ENCODE peak calls at places on chromosome 5, in seven cellular contexts. D is IMR-90, X is GM23248, Y is astrocyte, I is Karpas-422, B is neural progenitor cell, C is fibroblast of lung. R is an unnamed sample.

GRCh38 chr5:172868436-172868923 is 34.4 kb downstream of the ERGIC1 start:
- DNase-seq in D (peak), X (peak), Y (peak), I (no peak), B (no peak), C (peak), R (no peak)

GRCh38 chr5:174425964-174426290 is 298.5 kb upstream of the MSX2 start:
- DNase-seq in D (no peak), X (no peak), Y (no peak), I (no peak), B (no peak), C (no peak), R (no peak)

GRCh38 chr5:181241393-181241975 is 2.2 kb downstream of the RACK1 start:
- DNase-seq in D (peak), X (peak), Y (peak), I (peak), B (no peak), C (peak), R (peak)

GRCh38 chr5:73337586-73337985 is 111.0 kb downstream of the FOXD1 start:
- DNase-seq in D (no peak), X (no peak), Y (no peak), I (no peak), B (no peak), C (no peak), R (no peak)

GRCh38 chr5:179415291-179416060 is 70.2 kb upstream of the ADAMTS2 start:
- DNase-seq in D (no peak), X (no peak), Y (no peak), I (no peak), B (no peak), C (no peak), R (no peak)

GRCh38 chr5:114471529-114471928 is 109.7 kb downstream of the KCNN2 start:
- DNase-seq in D (no peak), X (no peak), Y (no peak), I (no peak), B (no peak), C (no peak), R (no peak)

GRCh38 chr5:136458481-136458880 is 93.1 kb upstream of the TRPC7 start:
- DNase-seq in D (no peak), X (no peak), Y (no peak), I (no peak), B (no peak), C (no peak), R (no peak)

GRCh38 chr5:18113724-18114123 is 479.5 kb downstream of the TAF11L14 start:
- DNase-seq in D (peak), X (peak), Y (no peak), I (no peak), B (peak), C (peak), R (no peak)

GRCh38 chr5:180820788-180821321 is 18.2 kb upstream of the MGAT1 start:
- DNase-seq in D (peak), X (no peak), Y (no peak), I (no peak), B (no peak), C (peak), R (no peak)

GRCh38 chr5:155532621-155533314 is 519.2 kb downstream of the KIF4B start:
- DNase-seq in D (no peak), X (peak), Y (peak), I (no peak), B (no peak), C (peak), R (no peak)

GRCh38 chr5:43352916-43353315 is 39.7 kb upstream of the HMGCS1 start:
- DNase-seq in D (no peak), X (no peak), Y (no peak), I (no peak), B (no peak), C (no peak), R (no peak)

GRCh38 chr5:15421798-15422456 is 78.1 kb upstream of the FBXL7 start:
- DNase-seq in D (no peak), X (no peak), Y (peak), I (no peak), B (no peak), C (peak), R (no peak)

GRCh38 chr5:40430112-40430725 is 249.5 kb upstream of the PTGER4 start:
- DNase-seq in D (no peak), X (no peak), Y (no peak), I (no peak), B (no peak), C (no peak), R (no peak)

GRCh38 chr5:59416441-59416840 is 477.1 kb downstream of the PDE4D start:
- DNase-seq in D (peak), X (peak), Y (peak), I (no peak), B (no peak), C (peak), R (no peak)

GRCh38 chr5:62718368-62718767 is 139.7 kb downstream of the LRRC70 start:
- DNase-seq in D (no peak), X (no peak), Y (no peak), I (no peak), B (no peak), C (no peak), R (no peak)

GRCh38 chr5:31585519-31586270 is 53.2 kb upstream of the PDZD2 start:
- DNase-seq in D (peak), X (peak), Y (peak), I (no peak), B (no peak), C (peak), R (no peak)

GRCh38 chr5:82105457-82105856 is 133.6 kb downstream of the ATG10 start:
- DNase-seq in D (peak), X (peak), Y (peak), I (peak), B (peak), C (peak), R (no peak)

GRCh38 chr5:102722930-102723329 is 32.2 kb upstream of the PAM start:
- DNase-seq in D (peak), X (peak), Y (peak), I (no peak), B (no peak), C (no peak), R (no peak)

GRCh38 chr5:56099346-56099745 is 104.6 kb upstream of the IL6ST start:
- DNase-seq in D (peak), X (peak), Y (peak), I (no peak), B (no peak), C (peak), R (no peak)

GRCh38 chr5:35860686-35861085 is 4.0 kb downstream of the IL7R start:
- DNase-seq in D (peak), X (peak), Y (peak), I (no peak), B (no peak), C (no peak), R (no peak)

GRCh38 chr5:149550608-149551226 is 522 bp downstream of the CSNK1A1 start:
- DNase-seq in D (no peak), X (peak), Y (no peak), I (peak), B (peak), C (no peak), R (no peak)

GRCh38 chr5:132896685-132897084 is 23.2 kb downstream of the LEAP2 start:
- DNase-seq in D (no peak), X (no peak), Y (no peak), I (no peak), B (no peak), C (no peak), R (no peak)

GRCh38 chr5:132898094-132898493 is 24.6 kb downstream of the LEAP2 start:
- DNase-seq in D (no peak), X (no peak), Y (no peak), I (no peak), B (no peak), C (no peak), R (no peak)

GRCh38 chr5:132890817-132891216 is 17.3 kb downstream of the LEAP2 start:
- DNase-seq in D (no peak), X (no peak), Y (no peak), I (no peak), B (no peak), C (no peak), R (no peak)

GRCh38 chr5:132901036-132901435 is 27.6 kb downstream of the LEAP2 start:
- DNase-seq in D (no peak), X (no peak), Y (no peak), I (peak), B (no peak), C (no peak), R (no peak)

GRCh38 chr5:132895719-132896305 is 22.3 kb downstream of the LEAP2 start:
- DNase-seq in D (peak), X (peak), Y (no peak), I (no peak), B (no peak), C (no peak), R (no peak)
- H3K4me3 ChIP-seq in D (no peak), X (no peak), Y (no peak), I (no peak), B (no peak), C (no peak), R (no peak)

GRCh38 chr5:9534881-9535517 is 10.9 kb downstream of the SEMA5A start:
- DNase-seq in D (no peak), X (no peak), Y (no peak), I (no peak), B (no peak), C (peak), R (no peak)

GRCh38 chr5:9537223-9538141 is 8.4 kb downstream of the SEMA5A start:
- DNase-seq in D (no peak), X (no peak), Y (no peak), I (no peak), B (no peak), C (no peak), R (no peak)

GRCh38 chr5:9533096-9533495 is 12.8 kb downstream of the SEMA5A start:
- DNase-seq in D (peak), X (no peak), Y (peak), I (no peak), B (no peak), C (peak), R (no peak)

GRCh38 chr5:9536717-9537116 is 9.2 kb downstream of the SEMA5A start:
- DNase-seq in D (no peak), X (no peak), Y (no peak), I (no peak), B (no peak), C (no peak), R (no peak)

GRCh38 chr5:9533577-9534334 is 12.1 kb downstream of the SEMA5A start:
- DNase-seq in D (no peak), X (no peak), Y (peak), I (no peak), B (no peak), C (no peak), R (no peak)
- H2AFZ ChIP-seq in D (no peak), X (no peak), Y (no peak), I (no peak), B (no peak), C (no peak), R (no peak)

GRCh38 chr5:127601601-127602000 is 47.3 kb upstream of the CTXN3 start:
- DNase-seq in D (no peak), X (no peak), Y (no peak), I (no peak), B (no peak), C (no peak), R (no peak)

GRCh38 chr5:127596501-127596900 is 52.4 kb upstream of the CTXN3 start:
- DNase-seq in D (no peak), X (no peak), Y (no peak), I (no peak), B (no peak), C (no peak), R (no peak)

GRCh38 chr5:127599847-127600246 is 49.0 kb upstream of the CTXN3 start:
- DNase-seq in D (no peak), X (no peak), Y (no peak), I (no peak), B (no peak), C (no peak), R (no peak)

GRCh38 chr5:127601111-127601510 is 47.8 kb upstream of the CTXN3 start:
- DNase-seq in D (no peak), X (no peak), Y (no peak), I (no peak), B (no peak), C (no peak), R (no peak)

GRCh38 chr5:127599321-127599720 is 49.6 kb upstream of the CTXN3 start:
- DNase-seq in D (no peak), X (no peak), Y (no peak), I (no peak), B (no peak), C (no peak), R (no peak)
- H3K4me3 ChIP-seq in D (no peak), X (no peak), Y (no peak), I (no peak), B (no peak), C (no peak), R (no peak)

GRCh38 chr5:5273976-5274375 is 133.8 kb downstream of the ADAMTS16 start:
- DNase-seq in D (no peak), X (no peak), Y (no peak), I (no peak), B (no peak), C (no peak), R (no peak)

GRCh38 chr5:5270161-5270560 is 130.0 kb downstream of the ADAMTS16 start:
- DNase-seq in D (no peak), X (no peak), Y (no peak), I (no peak), B (no peak), C (no peak), R (no peak)

GRCh38 chr5:5273398-5273797 is 133.3 kb downstream of the ADAMTS16 start:
- DNase-seq in D (no peak), X (no peak), Y (no peak), I (no peak), B (no peak), C (no peak), R (no peak)

GRCh38 chr5:5270958-5271605 is 131.0 kb downstream of the ADAMTS16 start:
- DNase-seq in D (peak), X (peak), Y (peak), I (no peak), B (peak), C (peak), R (no peak)

GRCh38 chr5:5271606-5272321 is 131.6 kb downstream of the ADAMTS16 start:
- DNase-seq in D (no peak), X (peak), Y (peak), I (no peak), B (peak), C (no peak), R (no peak)
- H2AFZ ChIP-seq in D (no peak), X (peak), Y (peak), I (no peak), B (peak), C (no peak), R (no peak)

R was measured in DND-41.